ENCODE peak calls at places on chromosomes 4 and X, in eight cellular contexts. S is OCI-LY7, R is GM12864, Y is A549, A is BJ, N is stomach, J is right lobe of liver, Q is PC-3. U is an unnamed sample.

GRCh38 chr4:156496797-156497196 is 474.8 kb downstream of the PDGFC start:
- DNase-seq in A (peak; percentile 91), Y (no peak), Q (peak; percentile 6), R (no peak), N (no peak), S (no peak), J (no peak), U (no peak)

GRCh38 chr4:173943547-173943946 is 339.9 kb downstream of the FBXO8 start:
- DNase-seq in A (no peak), Y (no peak), J (no peak), R (no peak), N (no peak), S (no peak), Q (no peak), U (no peak)

GRCh38 chrX:16386126-16386525 is 218.8 kb downstream of the MAGEB17 start:
- DNase-seq in Y (no peak), N (no peak), R (no peak), Q (peak; percentile 7), J (no peak), A (no peak), S (no peak), U (no peak)

GRCh38 chr4:825969-826330 is at the start of gene CPLX1:
- DNase-seq in S (peak; percentile 38), N (peak; percentile 39), Q (peak; percentile 6), J (no peak), A (no peak), Y (no peak), R (no peak), U (no peak)

GRCh38 chrX:38880460-38880859 is 79.2 kb downstream of the MID1IP1 start:
- DNase-seq in Q (peak; percentile 65), J (no peak), Y (peak; percentile 1), S (peak; percentile 29), R (no peak), N (no peak), A (no peak), U (no peak)

GRCh38 chr4:1330761-1331590 is 16.0 kb upstream of the UVSSA start:
- DNase-seq in S (no peak), A (no peak), N (no peak), J (peak; percentile 45), R (no peak), Y (no peak), Q (no peak), U (no peak)

GRCh38 chrX:151754042-151754419 is 19.5 kb downstream of the CNGA2 start:
- DNase-seq in N (no peak), S (no peak), Q (peak; percentile 59), R (no peak), Y (peak; percentile 11), J (no peak), A (peak; percentile 51), U (no peak)

GRCh38 chrX:50495616-50496015 is 25.0 kb upstream of the DGKK start:
- DNase-seq in Q (no peak), J (no peak), S (no peak), A (no peak), Y (no peak), N (no peak), R (no peak), U (no peak)

GRCh38 chr4:109128589-109128988 is 173.9 kb downstream of the COL25A1 start:
- DNase-seq in S (no peak), J (no peak), R (no peak), N (no peak), Y (no peak), Q (no peak), A (no peak), U (no peak)

GRCh38 chr4:158013858-158014257 is 159.0 kb downstream of the GASK1B start:
- DNase-seq in A (no peak), N (no peak), J (no peak), Y (no peak), Q (peak; percentile 20), R (no peak), S (no peak), U (no peak)

GRCh38 chrX:134244043-134244442 is 7.1 kb downstream of the CCDC160 start:
- DNase-seq in S (no peak), N (no peak), Y (no peak), A (no peak), J (no peak), R (no peak), Q (peak; percentile 81), U (no peak)

GRCh38 chr4:54942735-54943134 is 182.7 kb downstream of the KDR start:
- DNase-seq in N (no peak), S (peak; percentile 44), Y (no peak), A (no peak), J (no peak), R (no peak), Q (no peak), U (no peak)

GRCh38 chr4:74112399-74113090 is 13.6 kb upstream of the CXCL2 start:
- DNase-seq in Y (no peak), A (no peak), J (peak; percentile 50), Q (peak; percentile 56), R (no peak), N (no peak), S (no peak), U (no peak)

GRCh38 chr4:11814758-11815157 is 386.1 kb upstream of the HS3ST1 start:
- DNase-seq in Y (no peak), R (no peak), Q (no peak), J (no peak), A (no peak), N (no peak), S (no peak), U (no peak)

GRCh38 chr4:825063-825968 is 613 bp downstream of the CPLX1 start:
- DNase-seq in Y (no peak), A (no peak), R (no peak), Q (no peak), S (no peak), J (no peak), N (no peak), U (no peak)

GRCh38 chr4:13089659-13089998 is 394.5 kb downstream of the RAB28 start:
- DNase-seq in J (no peak), R (no peak), Q (no peak), A (no peak), S (no peak), Y (no peak), N (no peak), U (no peak)

GRCh38 chrX:140918398-140919043 is 83.9 kb upstream of the SPANXB1 start:
- DNase-seq in Y (peak; percentile 10), S (peak; percentile 71), A (peak; percentile 2), J (no peak), R (peak; percentile 3), Q (peak; percentile 70), N (peak; percentile 27), U (peak; percentile 20)

GRCh38 chr4:176967586-176967985 is 174.9 kb upstream of the VEGFC start:
- DNase-seq in J (no peak), R (no peak), S (no peak), Q (no peak), A (no peak), N (no peak), Y (no peak), U (no peak)

GRCh38 chr4:176969011-176969410 is 176.3 kb upstream of the VEGFC start:
- DNase-seq in R (no peak), A (no peak), J (no peak), Q (no peak), N (no peak), S (no peak), Y (no peak), U (no peak)

GRCh38 chr4:176959980-176960379 is 167.3 kb upstream of the VEGFC start:
- DNase-seq in S (no peak), Q (no peak), R (no peak), A (no peak), N (no peak), J (no peak), Y (no peak), U (no peak)

DNA sequence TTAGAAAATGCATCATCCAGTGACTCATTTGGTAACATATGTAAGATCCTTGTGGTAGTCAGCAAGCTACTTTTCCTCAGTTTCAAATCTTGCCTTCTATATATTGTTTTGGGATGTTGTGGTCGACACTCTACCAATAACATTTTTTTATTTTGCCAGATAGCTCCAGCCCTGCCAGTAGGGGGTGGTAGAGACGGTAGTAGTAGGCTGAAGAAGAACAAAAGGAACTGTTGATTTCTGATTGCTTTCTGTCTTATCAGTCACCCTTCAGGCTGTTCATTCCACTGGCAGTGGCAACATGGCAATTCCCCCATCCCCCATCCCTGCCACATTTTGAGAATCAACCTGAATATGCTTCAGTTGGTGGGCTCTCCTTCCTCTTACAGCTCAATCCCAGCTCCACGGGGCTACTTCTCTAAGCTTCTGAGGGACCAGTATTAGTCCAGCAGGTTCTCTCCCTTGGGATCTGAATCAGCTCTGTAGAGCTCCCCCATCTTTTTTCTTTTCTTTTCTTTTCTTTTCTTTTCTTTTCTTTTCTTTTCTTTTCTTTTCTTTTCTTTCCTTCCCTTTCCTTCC is 171.5 kb upstream of the VEGFC start:
- DNase-seq in Y (no peak), A (no peak), S (peak; percentile 1), Q (peak; percentile 46), J (no peak), N (no peak), R (no peak), U (no peak)
- TF ChIP-seq CTCF in Y (no peak), A (peak; percentile 25), S (peak; percentile 66), Q (peak; percentile 65), J (no peak), N (no peak), R (peak; percentile 62), U (peak; percentile 38)

DNA sequence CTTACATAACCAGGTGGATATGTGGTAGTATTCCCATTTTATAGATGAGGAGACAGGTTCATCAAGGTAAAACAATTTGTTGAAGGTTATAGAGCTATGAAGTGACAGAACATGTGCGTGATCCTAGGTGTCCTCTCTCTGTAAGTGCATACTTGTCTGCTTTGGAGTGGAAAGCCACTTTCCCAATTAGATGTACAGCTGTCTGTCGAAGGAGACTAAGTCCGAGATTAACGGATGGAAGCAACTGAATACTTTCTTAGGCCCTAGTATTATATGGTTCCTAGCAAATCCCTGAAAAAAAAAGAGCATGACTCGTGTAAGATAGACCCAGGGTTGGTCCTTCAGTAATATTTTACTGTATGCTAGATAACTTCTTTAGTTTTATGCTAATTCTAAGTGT is 19.7 kb downstream of the TMEM131L start:
- DNase-seq in J (no peak), Q (no peak), S (no peak), Y (no peak), A (no peak), N (no peak), R (no peak), U (no peak)
- H3K4me3 ChIP-seq in J (no peak overlapping the region), Q (peak overlapping the region; percentile 42), S (peak overlapping the region; percentile 32), Y (no peak overlapping the region), A (no peak overlapping the region), N (no peak overlapping the region), R (peak overlapping the region; percentile 9), U (no peak overlapping the region)

GRCh38 chr4:141375855-141376254 is 155.2 kb downstream of the ZNF330 start:
- DNase-seq in S (no peak), J (no peak), A (peak; percentile 55), Y (peak; percentile 65), R (no peak), Q (peak; percentile 95), N (no peak), U (peak; percentile 71)
- TF ChIP-seq CTCF in S (no peak), J (no peak), A (peak; percentile 78), Y (peak; percentile 52), R (peak; percentile 19), Q (peak; percentile 93), N (no peak), U (peak; percentile 54)

DNA sequence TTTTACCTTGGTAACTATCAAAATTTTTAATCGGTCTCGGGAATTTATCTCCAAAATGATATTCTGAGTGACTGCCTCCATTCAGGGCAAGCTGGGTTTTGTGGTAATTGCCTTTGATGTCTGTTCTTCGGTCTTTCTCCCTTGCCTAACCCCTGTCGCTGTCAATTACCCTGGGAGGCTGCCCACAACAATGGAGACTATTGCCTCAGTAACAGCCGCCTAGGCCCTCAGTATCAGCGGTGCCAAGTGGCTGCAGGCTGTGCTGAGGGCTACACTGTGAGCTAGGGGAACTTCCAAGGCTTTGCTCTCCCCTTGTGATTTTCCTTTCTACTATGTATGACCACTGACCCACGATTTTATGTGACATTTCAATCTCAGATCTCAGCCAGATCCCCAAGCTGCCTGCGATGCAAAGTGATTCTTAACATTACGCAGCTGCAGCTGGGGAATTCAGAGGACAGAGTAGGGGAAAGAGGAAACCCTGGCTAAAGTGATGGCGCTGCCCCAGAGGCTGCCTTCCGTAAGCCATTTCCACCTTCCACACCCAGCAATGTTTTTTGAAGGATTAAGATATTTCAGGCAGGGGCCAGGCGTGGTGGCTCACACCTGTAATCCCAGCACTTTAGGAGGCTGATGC is 36.2 kb upstream of the REST start:
- DNase-seq in Y (no peak), S (no peak), A (no peak), N (no peak), R (no peak), J (no peak), Q (no peak), U (peak; percentile 24)
- H3K4me3 ChIP-seq in Y (no peak overlapping the region), S (no peak overlapping the region), A (no peak overlapping the region), N (no peak overlapping the region), R (no peak overlapping the region), J (no peak overlapping the region), Q (no peak overlapping the region), U (peak overlapping the region; percentile 30)